ENCODE peak calls at places on chromosomes 3 and 15, in four cellular contexts. L is heart right ventricle, Z is A549, G is OCI-LY7. M is an unnamed sample. For H3K4me1, the result is how much of the 10 kb centered on the place peaks cover.

GRCh38 chr3:101303089-101303731 is 17.2 kb downstream of the IMPG2 start:
- DNase-seq in L (no peak), Z (peak), G (no peak), M (no peak)

GRCh38 chr3:39132096-39133092 is 21.0 kb downstream of the CSRNP1 start:
- DNase-seq in L (no peak), Z (no peak), G (no peak), M (no peak)

GRCh38 chr3:36597422-36597821 is 166.9 kb downstream of the DCLK3 start:
- DNase-seq in L (no peak), Z (peak), G (no peak), M (no peak)

GRCh38 chr3:32593903-32594525 is 23.4 kb upstream of the DYNC1LI1 start:
- DNase-seq in L (no peak), Z (no peak), G (no peak), M (no peak)

GRCh38 chr15:74445816-74446763 is 12.3 kb upstream of the SEMA7A start:
- DNase-seq in L (no peak), Z (no peak), G (no peak), M (no peak)

GRCh38 chr3:160676547-160677303 is at the start of gene ARL14:
- DNase-seq in L (no peak), Z (peak), G (no peak), M (no peak)

GRCh38 chr15:98658831-98659699 is 10.7 kb downstream of the IGF1R start:
- DNase-seq in L (no peak), Z (peak), G (peak), M (no peak)

GRCh38 chr15:65285291-65286068 is 1.2 kb downstream of the PARP16 start:
- DNase-seq in L (no peak), Z (no peak), G (no peak), M (no peak)

GRCh38 chr3:107987036-107987557 is 103.7 kb downstream of the CD47 start:
- DNase-seq in L (peak), Z (peak), G (no peak), M (peak)

GRCh38 chr15:84821501-84822021 is 4.4 kb downstream of the ALPK3 start:
- DNase-seq in L (no peak), Z (no peak), G (peak), M (no peak)

GRCh38 chr3:155079795-155080546 is at the start of gene MME:
- DNase-seq in L (peak), Z (no peak), G (peak), M (no peak)

GRCh38 chr3:4908066-4908768 is 71.0 kb upstream of the BHLHE40 start:
- DNase-seq in L (no peak), Z (no peak), G (no peak), M (no peak)

DNA sequence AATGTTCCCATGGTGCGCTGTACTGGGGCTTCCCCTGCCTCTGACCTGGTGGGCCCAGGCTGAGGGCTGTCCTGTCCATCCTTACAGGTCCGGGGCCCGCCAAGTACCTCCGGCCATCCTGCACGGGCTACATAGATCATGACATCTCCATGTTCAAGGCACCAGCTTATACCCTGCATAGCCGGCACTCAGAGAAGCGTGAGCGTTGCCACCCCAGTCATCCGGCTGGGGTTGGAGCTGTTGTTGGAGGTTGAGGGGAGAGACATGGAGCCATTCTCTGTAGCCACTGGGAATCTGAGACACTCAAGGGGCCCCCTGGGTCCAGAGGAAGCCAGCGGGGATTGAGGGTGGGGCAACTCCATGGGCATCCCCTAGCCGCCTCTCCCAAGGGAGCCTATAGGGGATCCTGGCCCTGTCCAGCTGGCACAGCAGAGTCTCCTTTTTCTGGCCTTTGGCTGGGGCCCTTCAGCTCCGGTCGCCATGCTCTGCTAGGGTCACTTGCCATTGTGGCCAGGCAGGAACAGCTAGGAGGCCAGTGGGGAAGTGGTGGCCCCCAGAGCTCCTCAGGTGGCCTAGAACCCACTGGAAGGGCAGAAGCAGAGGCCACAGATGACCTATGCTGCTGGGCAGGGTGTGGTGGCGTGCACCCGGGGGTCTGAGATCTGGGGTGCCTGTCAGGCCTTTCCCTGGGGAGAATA is 12.5 kb upstream of the CSPG4 start:
- DNase-seq in L (no peak), Z (no peak), G (no peak), M (no peak)
- H3K4me1 ChIP-seq in L (under half), Z (under half), G (under half), M (under half)

DNA sequence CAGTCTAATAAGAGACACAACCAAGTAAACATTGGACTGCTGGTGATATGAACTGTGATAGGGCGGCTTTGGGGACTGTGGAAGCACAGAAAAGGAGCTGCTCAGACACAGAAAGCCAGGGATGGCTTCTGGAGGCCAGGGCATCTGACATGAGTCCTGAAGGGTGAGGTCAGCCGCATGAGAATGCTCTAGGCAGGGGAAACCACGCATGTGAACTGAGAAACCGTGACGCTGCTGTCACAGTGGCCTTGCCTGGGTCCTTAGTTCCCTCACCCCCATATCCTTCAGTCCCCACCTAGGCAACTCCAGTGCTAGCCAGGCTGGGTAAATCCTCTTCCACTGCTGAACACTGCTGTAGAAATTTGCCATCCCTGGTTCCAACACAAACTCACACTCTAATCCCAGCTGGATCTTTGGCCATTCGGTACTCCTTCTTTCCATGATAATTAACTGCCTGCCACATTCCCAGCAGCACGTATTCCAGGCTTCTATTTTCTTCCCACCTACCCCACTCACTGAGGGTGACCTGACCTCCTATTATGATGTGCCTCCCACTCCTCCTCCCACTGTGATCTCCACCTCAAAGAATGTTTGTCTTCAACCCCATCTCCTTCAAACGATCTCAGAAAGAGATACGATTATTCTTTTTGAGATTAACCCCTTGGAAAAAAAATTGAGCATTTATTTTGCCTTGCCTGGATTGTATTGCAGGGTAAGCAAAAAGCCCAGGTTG is 31.4 kb downstream of the CRYGS start:
- DNase-seq in L (no peak), Z (no peak), G (no peak), M (no peak)
- H3K27ac ChIP-seq in L (no peak), Z (no peak), G (no peak), M (no peak)

GRCh38 chr3:122576174-122576940 is 1.1 kb upstream of the PARP15 start:
- DNase-seq in L (no peak), Z (no peak), G (peak), M (no peak)
- H3K4me1 ChIP-seq in L (under half), Z (under half), G (half or more), M (under half)

DNA sequence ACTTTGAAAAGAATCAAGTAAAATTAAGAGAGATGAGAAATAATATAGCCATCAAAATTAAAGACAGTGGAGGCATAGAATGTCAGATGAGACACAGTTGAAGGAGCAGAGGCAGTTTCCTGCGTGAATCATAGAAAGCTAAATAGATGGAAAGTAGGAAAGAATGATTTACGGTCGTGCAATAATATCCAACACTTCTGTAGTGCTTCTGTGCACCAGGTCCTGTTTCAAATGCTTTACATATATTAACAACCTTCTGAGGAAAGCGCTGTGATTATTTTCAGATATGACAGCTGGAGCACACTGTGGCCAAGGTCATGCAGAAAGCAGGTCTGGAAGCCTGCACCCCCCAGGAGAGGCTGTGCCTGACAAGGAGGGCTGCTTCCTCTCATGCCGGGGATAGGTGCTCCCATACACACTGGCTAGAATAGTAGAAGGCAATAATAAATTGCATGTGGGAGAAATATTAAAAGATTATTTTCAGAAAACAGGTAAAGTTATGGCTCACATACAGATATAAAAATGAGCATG is 104.5 kb downstream of the CHRNA7 start:
- DNase-seq in L (no peak), Z (no peak), G (no peak), M (no peak)
- H3K27ac ChIP-seq in L (no peak), Z (no peak), G (no peak), M (no peak)

DNA sequence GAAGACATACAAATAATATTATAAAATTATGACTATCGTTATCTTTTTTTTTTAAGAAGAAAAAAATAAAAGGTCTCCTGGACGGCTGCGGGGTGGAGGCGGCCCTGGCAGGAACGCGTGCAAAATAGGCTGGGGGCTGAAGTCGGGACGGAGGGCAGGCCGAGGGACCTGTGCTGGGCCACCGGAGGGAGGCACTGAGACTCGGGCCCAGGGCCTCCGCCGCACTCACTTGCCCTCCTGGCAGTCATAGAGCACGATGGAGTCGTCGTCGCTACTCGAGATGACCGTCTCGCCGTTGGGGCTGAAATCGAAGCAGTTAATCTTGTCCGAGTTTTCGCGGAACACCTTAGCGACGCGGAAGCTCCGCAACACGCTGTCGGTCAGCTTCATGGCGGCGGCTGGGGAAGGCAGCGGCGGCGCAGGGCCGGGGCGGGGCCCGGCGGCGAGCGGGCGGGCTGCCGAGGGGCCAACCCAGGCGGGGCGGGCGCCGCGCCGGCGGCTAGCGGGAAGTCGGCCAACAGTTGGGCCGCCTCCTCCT is 408 bp downstream of the WDR82 start:
- DNase-seq in L (no peak), Z (peak), G (peak), M (no peak)
- H3K4me1 ChIP-seq in L (half or more), Z (under half), G (under half), M (under half)

GRCh38 chr15:49747340-49747739 is 126.5 kb downstream of the DTWD1 start:
- DNase-seq in L (no peak), Z (no peak), G (no peak), M (no peak)

GRCh38 chr15:49737138-49737537 is 116.3 kb downstream of the DTWD1 start:
- DNase-seq in L (no peak), Z (no peak), G (no peak), M (no peak)

GRCh38 chr15:49742381-49742780 is 121.5 kb downstream of the DTWD1 start:
- DNase-seq in L (peak), Z (no peak), G (no peak), M (no peak)

GRCh38 chr15:49741721-49742120 is 120.9 kb downstream of the DTWD1 start:
- DNase-seq in L (no peak), Z (no peak), G (no peak), M (no peak)
- H3K27ac ChIP-seq in L (no peak), Z (no peak), G (no peak), M (no peak)

GRCh38 chr15:53490341-53490740 is 269.1 kb downstream of the WDR72 start:
- DNase-seq in L (no peak), Z (no peak), G (no peak), M (no peak)
- H3K4me1 ChIP-seq in L (under half), Z (under half), G (under half), M (under half)

GRCh38 chr15:48828906-48829305 is 18.0 kb upstream of the CEP152 start:
- DNase-seq in L (no peak), Z (no peak), G (no peak), M (no peak)
- H3K27ac ChIP-seq in L (no peak), Z (no peak), G (no peak), M (no peak)

GRCh38 chr3:57948782-57949242 is 59.4 kb upstream of the FLNB start:
- DNase-seq in L (no peak), Z (no peak), G (no peak), M (no peak)
- H3K4me1 ChIP-seq in L (half or more), Z (under half), G (under half), M (under half)